ENCODE peak calls at places on chromosome 9, in six cellular contexts. One of them, this sample, is unnamed.
A peak's percentile ranks its signal among the peaks of the same experiment; 100 is the strongest.

GRCh38 chr9:122128007-122128406 is 31.6 kb downstream of the NDUFA8 start:
- DNase-seq in HCT116: no peak
- DNase-seq in GM12878: no peak
- DNase-seq in stomach: no peak
- DNase-seq in NB4: no peak
- DNase-seq in heart left ventricle: no peak
- DNase-seq in this sample: no peak

GRCh38 chr9:23701291-23701690 is 124.7 kb downstream of the ELAVL2 start:
- DNase-seq in NB4: no peak
- DNase-seq in GM12878: no peak
- DNase-seq in heart left ventricle: no peak
- DNase-seq in stomach: no peak
- DNase-seq in HCT116: no peak
- DNase-seq in this sample: no peak

GRCh38 chr9:36118706-36119105 is 17.8 kb upstream of the GLIPR2 start:
- DNase-seq in NB4: no peak
- DNase-seq in GM12878: no peak
- DNase-seq in heart left ventricle: no peak
- DNase-seq in stomach: no peak
- DNase-seq in HCT116: no peak
- DNase-seq in this sample: no peak

GRCh38 chr9:135587658-135588057 is 26.1 kb downstream of the PAEP start:
- DNase-seq in heart left ventricle: no peak
- DNase-seq in NB4: no peak
- DNase-seq in HCT116: no peak
- DNase-seq in GM12878: no peak
- DNase-seq in stomach: no peak
- DNase-seq in this sample: no peak

GRCh38 chr9:71690058-71690691 is 78.1 kb downstream of the CEMIP2 start:
- DNase-seq in heart left ventricle: no peak
- DNase-seq in NB4: no peak
- DNase-seq in HCT116: no peak
- DNase-seq in stomach: no peak
- DNase-seq in GM12878: no peak
- DNase-seq in this sample: no peak

GRCh38 chr9:74293479-74293878 is 203.7 kb upstream of the RORB start:
- DNase-seq in HCT116: no peak
- DNase-seq in heart left ventricle: no peak
- DNase-seq in stomach: no peak
- DNase-seq in NB4: no peak
- DNase-seq in GM12878: no peak
- DNase-seq in this sample: no peak

GRCh38 chr9:136191549-136192286 is 13.2 kb downstream of the LHX3 start:
- DNase-seq in GM12878: no peak
- DNase-seq in NB4: no peak
- DNase-seq in HCT116: no peak
- DNase-seq in stomach: no peak
- DNase-seq in heart left ventricle: no peak
- DNase-seq in this sample: no peak

GRCh38 chr9:116090030-116090770 is 63.4 kb upstream of the PAPPA start:
- DNase-seq in NB4: no peak
- DNase-seq in GM12878: no peak
- DNase-seq in heart left ventricle: no peak
- DNase-seq in stomach: no peak
- DNase-seq in HCT116: no peak
- DNase-seq in this sample: no peak

GRCh38 chr9:83536332-83536731 is 1.9 kb downstream of the FRMD3 start:
- DNase-seq in GM12878: no peak
- DNase-seq in HCT116: no peak
- DNase-seq in stomach: no peak
- DNase-seq in NB4: no peak
- DNase-seq in heart left ventricle: no peak
- DNase-seq in this sample: no peak

GRCh38 chr9:93057024-93057702 is 1.3 kb upstream of the SUSD3 start:
- DNase-seq in heart left ventricle: no peak
- DNase-seq in HCT116: no peak
- DNase-seq in GM12878: no peak
- DNase-seq in NB4: no peak
- DNase-seq in stomach: no peak
- DNase-seq in this sample: no peak

GRCh38 chr9:90059436-90059835 is 454.6 kb downstream of the GADD45G start:
- DNase-seq in heart left ventricle: no peak
- DNase-seq in GM12878: no peak
- DNase-seq in stomach: no peak
- DNase-seq in NB4: no peak
- DNase-seq in HCT116: no peak
- DNase-seq in this sample: no peak

GRCh38 chr9:130445268-130445983 is 665 bp downstream of the ASS1 start:
- DNase-seq in NB4: peak; percentile 90
- DNase-seq in HCT116: no peak
- DNase-seq in heart left ventricle: peak; percentile 86
- DNase-seq in GM12878: no peak
- DNase-seq in stomach: peak; percentile 62
- DNase-seq in this sample: no peak

GRCh38 chr9:96150324-96151023 is 151.5 kb downstream of the HSD17B3 start:
- DNase-seq in HCT116: no peak
- DNase-seq in heart left ventricle: no peak
- DNase-seq in NB4: peak; percentile 91
- DNase-seq in GM12878: peak; percentile 57
- DNase-seq in stomach: peak; percentile 75
- DNase-seq in this sample: peak; percentile 54

GRCh38 chr9:20119566-20119965 is 330.7 kb upstream of the SLC24A2 start:
- DNase-seq in GM12878: no peak
- DNase-seq in heart left ventricle: no peak
- DNase-seq in HCT116: no peak
- DNase-seq in stomach: no peak
- DNase-seq in NB4: no peak
- DNase-seq in this sample: no peak

GRCh38 chr9:131685753-131686706 is 53.8 kb downstream of the RAPGEF1 start:
- DNase-seq in stomach: no peak
- DNase-seq in HCT116: no peak
- DNase-seq in NB4: no peak
- DNase-seq in GM12878: no peak
- DNase-seq in heart left ventricle: no peak
- DNase-seq in this sample: no peak

GRCh38 chr9:33458444-33458843 is 11.1 kb upstream of the AQP3 start:
- DNase-seq in NB4: peak; percentile 63
- DNase-seq in HCT116: peak; percentile 75
- DNase-seq in GM12878: peak; percentile 32
- DNase-seq in stomach: peak; percentile 44
- DNase-seq in heart left ventricle: no peak
- DNase-seq in this sample: no peak

GRCh38 chr9:137550241-137550621 is at the start of gene PNPLA7:
- DNase-seq in heart left ventricle: peak; percentile 90
- DNase-seq in stomach: peak; percentile 93
- DNase-seq in NB4: peak; percentile 72
- DNase-seq in GM12878: no peak
- DNase-seq in HCT116: peak; percentile 49
- DNase-seq in this sample: peak; percentile 92

GRCh38 chr9:136312436-136312835 is 8.5 kb upstream of the CCDC187 start:
- DNase-seq in NB4: peak; percentile 60
- DNase-seq in HCT116: no peak
- DNase-seq in heart left ventricle: no peak
- DNase-seq in stomach: peak; percentile 54
- DNase-seq in GM12878: no peak
- DNase-seq in this sample: no peak

GRCh38 chr9:136954270-136955083 is 2.4 kb downstream of the LCN12 start:
- DNase-seq in heart left ventricle: no peak
- DNase-seq in HCT116: no peak
- DNase-seq in NB4: no peak
- DNase-seq in GM12878: no peak
- DNase-seq in stomach: no peak
- DNase-seq in this sample: no peak

GRCh38 chr9:20309209-20309608 is 313.1 kb downstream of the MLLT3 start:
- DNase-seq in NB4: no peak
- DNase-seq in stomach: no peak
- DNase-seq in heart left ventricle: no peak
- DNase-seq in GM12878: no peak
- DNase-seq in HCT116: no peak
- DNase-seq in this sample: no peak

GRCh38 chr9:130660683-130661460 is 3.5 kb upstream of the PRDM12 start:
- DNase-seq in GM12878: no peak
- DNase-seq in heart left ventricle: no peak
- DNase-seq in NB4: peak; percentile 52
- DNase-seq in stomach: no peak
- DNase-seq in HCT116: no peak
- DNase-seq in this sample: no peak

GRCh38 chr9:125297917-125298316 is 36.3 kb downstream of the GAPVD1 start:
- DNase-seq in stomach: no peak
- DNase-seq in NB4: no peak
- DNase-seq in heart left ventricle: no peak
- DNase-seq in GM12878: no peak
- DNase-seq in HCT116: no peak
- DNase-seq in this sample: no peak

GRCh38 chr9:134011401-134011800 is 13.9 kb upstream of the BRD3OS start:
- DNase-seq in NB4: no peak
- DNase-seq in stomach: no peak
- DNase-seq in GM12878: no peak
- DNase-seq in HCT116: no peak
- DNase-seq in heart left ventricle: no peak
- DNase-seq in this sample: no peak

GRCh38 chr9:96874947-96875459 is 20.7 kb upstream of the ZNF782 start:
- DNase-seq in HCT116: peak; percentile 51
- DNase-seq in NB4: peak; percentile 63
- DNase-seq in GM12878: peak; percentile 40
- DNase-seq in heart left ventricle: peak; percentile 44
- DNase-seq in stomach: peak; percentile 72
- DNase-seq in this sample: no peak

GRCh38 chr9:98192503-98193335 is at the start of gene CORO2A:
- DNase-seq in stomach: peak; percentile 88
- DNase-seq in heart left ventricle: peak; percentile 65
- DNase-seq in NB4: peak; percentile 85
- DNase-seq in GM12878: no peak
- DNase-seq in HCT116: peak; percentile 33
- DNase-seq in this sample: peak; percentile 91

GRCh38 chr9:113525208-113525607 is 61.7 kb downstream of the RGS3 start:
- DNase-seq in stomach: no peak
- DNase-seq in GM12878: no peak
- DNase-seq in HCT116: no peak
- DNase-seq in heart left ventricle: no peak
- DNase-seq in NB4: no peak
- DNase-seq in this sample: no peak

GRCh38 chr9:113525831-113526230 is 62.3 kb downstream of the RGS3 start:
- DNase-seq in heart left ventricle: no peak
- DNase-seq in NB4: no peak
- DNase-seq in stomach: no peak
- DNase-seq in HCT116: no peak
- DNase-seq in GM12878: no peak
- DNase-seq in this sample: no peak

GRCh38 chr9:113526231-113526746 is 62.8 kb downstream of the RGS3 start:
- DNase-seq in GM12878: no peak
- DNase-seq in stomach: no peak
- DNase-seq in heart left ventricle: no peak
- DNase-seq in HCT116: no peak
- DNase-seq in NB4: no peak
- DNase-seq in this sample: no peak

GRCh38 chr9:113528088-113528487 is 64.6 kb downstream of the RGS3 start:
- DNase-seq in heart left ventricle: peak; percentile 60
- DNase-seq in HCT116: no peak
- DNase-seq in GM12878: no peak
- DNase-seq in stomach: peak; percentile 58
- DNase-seq in NB4: no peak
- DNase-seq in this sample: no peak

GRCh38 chr9:113526841-113527240 is 63.3 kb downstream of the RGS3 start:
- DNase-seq in GM12878: no peak
- DNase-seq in HCT116: no peak
- DNase-seq in stomach: no peak
- DNase-seq in NB4: no peak
- DNase-seq in heart left ventricle: no peak
- DNase-seq in this sample: no peak
- TF ChIP-seq POLR2A in GM12878: no peak
- TF ChIP-seq POLR2A in HCT116: no peak
- TF ChIP-seq POLR2A in stomach: no peak
- TF ChIP-seq POLR2A in NB4: no peak
- TF ChIP-seq POLR2A in heart left ventricle: no peak
- TF ChIP-seq POLR2A in this sample: no peak

DNA sequence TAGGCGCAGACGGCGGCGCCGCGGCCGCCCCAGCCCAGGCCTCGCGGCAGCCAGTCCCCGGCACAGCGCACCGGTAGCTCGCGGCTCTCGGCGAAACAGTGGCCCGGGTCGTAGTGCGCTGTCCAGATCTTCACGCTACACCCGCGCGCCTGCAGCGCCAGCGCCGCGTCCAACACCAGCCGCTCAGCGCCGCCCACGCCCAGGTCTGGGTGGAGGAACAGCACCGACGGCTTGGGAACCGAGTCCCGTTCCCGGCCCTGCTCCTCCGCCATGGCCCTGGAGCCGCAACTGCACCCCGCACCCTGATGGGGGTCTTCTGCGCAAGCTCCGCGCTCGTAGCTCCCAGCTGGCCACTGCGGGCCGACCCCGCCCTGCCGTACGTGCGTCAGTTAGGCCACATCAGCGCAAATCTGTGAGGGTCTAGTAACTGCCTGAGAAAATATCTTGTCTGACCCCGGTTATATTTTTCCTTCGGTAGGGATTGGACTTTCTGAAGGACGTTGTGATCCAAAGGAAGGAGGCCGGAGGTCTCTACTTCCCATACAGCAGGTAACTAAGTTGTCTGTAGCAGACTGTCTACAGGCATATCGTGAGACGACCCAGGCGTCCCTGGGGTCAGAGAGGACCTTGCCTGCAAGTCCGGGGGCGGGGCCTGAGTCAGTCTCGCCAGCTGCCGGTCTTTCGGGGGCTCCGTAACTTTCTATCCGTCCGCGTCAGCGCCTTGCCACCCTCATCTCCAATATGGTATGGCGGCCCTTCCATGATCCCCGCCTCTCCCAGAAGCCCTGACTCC is at the start of the genes ALG2 and SEC61B:
- DNase-seq in stomach: peak; percentile 94
- DNase-seq in GM12878: peak; percentile 94
- DNase-seq in NB4: peak; percentile 94
- DNase-seq in heart left ventricle: peak; percentile 97
- DNase-seq in HCT116: peak; percentile 88
- DNase-seq in this sample: peak; percentile 90
- H3K4me3 ChIP-seq in stomach: peak within 1 kb of the TSS; percentile 76
- H3K4me3 ChIP-seq in GM12878: peak within 1 kb of the TSS; percentile 97
- H3K4me3 ChIP-seq in NB4: peak within 1 kb of the TSS; percentile 92
- H3K4me3 ChIP-seq in heart left ventricle: peak within 1 kb of the TSS; percentile 95
- H3K4me3 ChIP-seq in HCT116: peak within 1 kb of the TSS; percentile 72
- H3K4me3 ChIP-seq in this sample: peak within 1 kb of the TSS; percentile 96

GRCh38 chr9:9362332-9362731 is 1250.5 kb downstream of the PTPRD start:
- DNase-seq in heart left ventricle: no peak
- DNase-seq in stomach: no peak
- DNase-seq in HCT116: no peak
- DNase-seq in GM12878: no peak
- DNase-seq in NB4: no peak
- DNase-seq in this sample: no peak
- TF ChIP-seq POLR2A in heart left ventricle: no peak
- TF ChIP-seq POLR2A in stomach: no peak
- TF ChIP-seq POLR2A in HCT116: no peak
- TF ChIP-seq POLR2A in GM12878: no peak
- TF ChIP-seq POLR2A in NB4: no peak
- TF ChIP-seq POLR2A in this sample: no peak

GRCh38 chr9:504921-505821 is 290.5 kb downstream of the DOCK8 start:
- DNase-seq in heart left ventricle: peak; percentile 31
- DNase-seq in GM12878: no peak
- DNase-seq in HCT116: no peak
- DNase-seq in NB4: peak; percentile 40
- DNase-seq in stomach: peak; percentile 27
- DNase-seq in this sample: no peak

GRCh38 chr9:503881-504852 is 289.5 kb downstream of the DOCK8 start:
- DNase-seq in NB4: peak; percentile 88
- DNase-seq in GM12878: no peak
- DNase-seq in heart left ventricle: peak; percentile 81
- DNase-seq in stomach: peak; percentile 87
- DNase-seq in HCT116: peak; percentile 43
- DNase-seq in this sample: peak; percentile 91

GRCh38 chr9:503331-503730 is 288.7 kb downstream of the DOCK8 start:
- DNase-seq in GM12878: no peak
- DNase-seq in heart left ventricle: no peak
- DNase-seq in HCT116: no peak
- DNase-seq in NB4: no peak
- DNase-seq in stomach: no peak
- DNase-seq in this sample: no peak
- H3K4me3 ChIP-seq in GM12878: no peak overlapping the region
- H3K4me3 ChIP-seq in heart left ventricle: peak overlapping the region; percentile 75
- H3K4me3 ChIP-seq in HCT116: no peak overlapping the region
- H3K4me3 ChIP-seq in NB4: peak overlapping the region; percentile 48
- H3K4me3 ChIP-seq in stomach: peak overlapping the region; percentile 70
- H3K4me3 ChIP-seq in this sample: no peak overlapping the region